ENCODE peak calls at places on chromosomes 12 and 14, in seven cellular contexts. I, N, L, H, T, U and S are unnamed samples.

GRCh38 chr12:25377475-25378179 is 126.9 kb upstream of the KRAS start:
- DNase-seq in I (no peak), N (no peak), L (no peak), H (no peak), T (peak; percentile 67), U (peak; percentile 94), S (no peak)

GRCh38 chr12:94174576-94174975 is 26.2 kb downstream of the PLXNC1 start:
- DNase-seq in I (no peak), N (no peak), L (no peak), H (peak; percentile 66), T (no peak), U (no peak), S (no peak)

GRCh38 chr14:101761881-101762529 is 496 bp downstream of the PPP2R5C start:
- DNase-seq in I (no peak), N (peak; percentile 52), L (peak; percentile 96), H (peak; percentile 71), T (no peak), U (no peak), S (no peak)

GRCh38 chr14:102508774-102509743 is 517 bp downstream of the ANKRD9 start:
- DNase-seq in I (peak; percentile 71), N (peak; percentile 37), L (peak; percentile 99), H (peak; percentile 79), T (peak; percentile 48), U (peak; percentile 41), S (peak; percentile 64)

GRCh38 chr12:77861317-77861716 is 30.6 kb downstream of the NAV3 start:
- DNase-seq in I (no peak), N (no peak), L (no peak), H (no peak), T (no peak), U (no peak), S (no peak)

GRCh38 chr12:120352117-120352516 is 16.8 kb downstream of the MSI1 start:
- DNase-seq in I (no peak), N (no peak), L (peak; percentile 76), H (no peak), T (peak; percentile 26), U (peak; percentile 50), S (no peak)

GRCh38 chr12:3084742-3085141 is 7.6 kb downstream of the TSPAN9 start:
- DNase-seq in I (no peak), N (no peak), L (peak; percentile 11), H (no peak), T (no peak), U (no peak), S (no peak)

GRCh38 chr14:46902837-46903236 is 251.3 kb upstream of the RPL10L start:
- DNase-seq in I (no peak), N (no peak), L (no peak), H (no peak), T (no peak), U (no peak), S (no peak)

GRCh38 chr12:87157791-87158190 is 871.4 kb downstream of the C12orf50 start:
- DNase-seq in I (no peak), N (no peak), L (peak; percentile 47), H (no peak), T (peak; percentile 47), U (peak; percentile 97), S (no peak)

GRCh38 chr12:131408036-131408365 is 302.9 kb upstream of the SFSWAP start:
- DNase-seq in I (no peak), N (no peak), L (no peak), H (no peak), T (no peak), U (no peak), S (no peak)

GRCh38 chr12:96658075-96658474 is 168.7 kb downstream of the CFAP54 start:
- DNase-seq in I (no peak), N (no peak), L (no peak), H (no peak), T (no peak), U (no peak), S (no peak)

GRCh38 chr12:3885179-3886094 is 12.2 kb upstream of the PARP11 start:
- DNase-seq in I (peak; percentile 35), N (no peak), L (peak; percentile 3), H (no peak), T (peak; percentile 30), U (peak; percentile 48), S (no peak)

GRCh38 chr12:110917467-110917866 is 2.9 kb downstream of the MYL2 start:
- DNase-seq in I (no peak), N (no peak), L (peak; percentile 89), H (no peak), T (peak; percentile 8), U (peak; percentile 17), S (no peak)

GRCh38 chr14:50541159-50541567 is 8.8 kb upstream of the MAP4K5 start:
- DNase-seq in I (no peak), N (no peak), L (no peak), H (no peak), T (no peak), U (no peak), S (no peak)
- TF ChIP-seq CTCF in I (no peak), N (no peak), L (no peak), H (no peak), T (no peak), U (no peak), S (no peak)

DNA sequence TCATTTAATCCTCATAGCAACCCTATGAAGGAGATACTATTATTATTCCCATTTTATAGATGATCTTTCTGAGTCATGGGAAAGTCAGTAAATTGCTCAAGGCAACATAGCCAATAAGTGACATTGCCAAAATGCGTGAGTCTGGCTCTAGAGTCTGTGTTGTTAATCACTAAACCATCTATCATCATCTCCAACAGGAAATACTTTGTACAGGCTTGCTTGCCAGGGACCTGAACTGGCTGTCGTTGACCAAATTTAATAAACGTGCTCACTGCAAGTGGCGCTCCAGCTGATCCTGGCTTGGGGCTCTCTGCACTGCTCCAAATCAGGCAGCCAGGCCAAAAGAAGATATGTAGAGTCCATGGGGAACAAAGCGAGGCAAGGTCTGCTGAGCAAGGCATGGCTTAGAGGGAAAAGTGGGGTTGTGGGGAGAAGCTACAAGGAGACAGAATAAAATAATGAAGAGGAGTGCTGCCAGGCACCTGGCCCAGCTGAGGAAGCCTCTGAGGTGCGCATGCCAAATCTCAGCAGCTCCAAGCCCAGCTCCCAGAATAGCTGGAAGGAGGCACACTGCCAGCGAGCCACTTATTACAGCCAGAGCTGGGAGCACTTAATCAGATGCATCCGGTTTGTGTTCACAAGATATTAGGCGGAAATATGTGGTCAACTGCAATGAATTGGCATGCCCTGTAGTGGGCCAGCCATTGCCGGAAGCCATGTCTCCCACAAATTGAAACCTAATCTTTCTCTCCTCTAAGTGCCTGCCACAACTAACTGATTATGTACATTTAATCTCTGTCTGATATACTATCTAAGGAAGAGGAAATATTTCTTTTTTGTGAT is 43.3 kb upstream of the PTPRO start:
- DNase-seq in I (peak; percentile 76), N (no peak), L (peak; percentile 48), H (peak; percentile 89), T (peak; percentile 86), U (peak; percentile 3), S (no peak)
- TF ChIP-seq CTCF in I (no peak), N (no peak), L (no peak), H (peak; percentile 19), T (no peak), U (no peak), S (no peak)

DNA sequence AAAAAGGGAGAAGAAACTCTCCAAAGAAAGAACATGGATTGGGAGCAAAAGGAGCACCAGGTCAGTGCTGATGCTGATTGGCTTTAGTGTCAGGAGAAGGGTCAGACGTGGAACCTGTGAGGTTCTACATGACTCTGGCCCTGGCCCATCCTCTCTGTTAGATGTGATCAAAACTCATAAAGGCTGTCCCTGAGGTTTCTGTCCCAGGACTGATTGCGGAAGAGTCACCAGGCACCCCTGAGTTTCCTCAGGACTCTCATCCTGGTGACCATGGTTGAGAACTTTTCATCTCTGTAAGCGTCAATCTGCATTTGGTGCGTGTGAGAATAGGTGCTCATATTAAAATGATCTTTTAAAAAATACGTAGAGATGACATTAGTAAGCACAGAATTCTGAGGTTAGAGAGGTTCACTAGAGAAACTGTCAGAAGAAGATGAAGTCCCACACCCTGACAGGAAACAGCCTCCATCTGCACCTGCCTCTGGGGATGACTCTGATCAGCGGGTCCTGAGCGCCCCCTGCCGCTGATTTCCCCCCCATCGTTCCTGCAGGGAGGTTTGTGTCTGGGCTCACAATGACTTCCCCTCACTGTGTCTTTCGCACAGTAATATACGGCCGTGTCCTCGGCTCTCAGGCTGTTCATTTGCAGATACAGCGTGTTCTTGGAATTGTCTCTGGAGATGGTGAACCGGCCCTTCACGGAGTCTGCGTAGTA is 741.8 kb downstream of the TMEM121 start:
- DNase-seq in I (no peak), N (no peak), L (no peak), H (peak; percentile 57), T (no peak), U (no peak), S (no peak)
- TF ChIP-seq CTCF in I (no peak), N (no peak), L (no peak), H (peak; percentile 22), T (no peak), U (no peak), S (no peak)

GRCh38 chr12:48750769-48751356 is 34.4 kb upstream of the CCNT1 start:
- DNase-seq in I (no peak), N (no peak), L (no peak), H (no peak), T (no peak), U (peak; percentile 44), S (no peak)
- TF ChIP-seq CTCF in I (no peak), N (no peak), L (no peak), H (no peak), T (no peak), U (no peak), S (no peak)

GRCh38 chr14:104577457-104578301 is 1.9 kb upstream of the C14orf180 start:
- DNase-seq in I (no peak), N (no peak), L (no peak), H (no peak), T (no peak), U (no peak), S (no peak)

GRCh38 chr14:104574978-104575377 is 4.6 kb upstream of the C14orf180 start:
- DNase-seq in I (no peak), N (no peak), L (no peak), H (no peak), T (no peak), U (no peak), S (no peak)

GRCh38 chr14:104574536-104574935 is 5.0 kb upstream of the C14orf180 start:
- DNase-seq in I (no peak), N (no peak), L (no peak), H (no peak), T (no peak), U (no peak), S (no peak)

GRCh38 chr14:104579507-104579906 is at the start of gene C14orf180:
- DNase-seq in I (peak; percentile 59), N (no peak), L (no peak), H (no peak), T (no peak), U (no peak), S (no peak)

DNA sequence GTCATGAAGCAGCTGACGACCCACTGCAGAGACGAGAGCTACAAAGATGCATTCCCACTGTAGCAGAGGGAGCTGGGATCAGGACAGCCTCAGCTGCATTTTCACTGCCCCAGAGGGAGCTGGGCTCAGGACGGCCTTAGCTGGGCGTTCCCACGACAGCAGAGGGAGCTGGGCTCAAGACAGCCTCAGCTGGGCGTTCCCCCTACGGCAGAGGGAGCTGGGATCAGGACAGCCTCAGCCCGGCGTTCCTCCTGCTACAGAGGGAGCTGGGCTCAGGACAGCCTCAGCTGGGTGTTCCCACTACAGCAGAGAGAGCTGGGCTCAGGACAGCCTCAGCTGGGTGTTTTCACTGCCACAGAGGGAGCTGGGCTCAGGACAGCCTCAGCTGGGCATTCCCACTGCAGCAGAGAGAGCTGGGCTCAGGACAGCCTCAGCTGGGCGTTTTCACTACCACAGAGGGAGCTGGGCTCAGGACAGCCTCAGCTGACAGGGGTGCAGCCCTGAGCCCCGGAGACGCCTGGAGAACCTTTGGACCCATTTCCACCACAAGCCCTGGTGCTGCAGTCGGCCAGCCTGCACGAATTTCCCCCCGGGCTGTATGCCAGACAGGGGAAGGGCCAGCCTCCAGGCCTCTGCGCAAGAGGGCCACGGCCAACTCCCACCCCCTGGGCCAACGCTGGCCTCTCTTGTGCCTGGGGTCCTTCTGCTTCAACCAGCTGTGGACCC is 2.8 kb upstream of the C14orf180 start:
- DNase-seq in I (no peak), N (no peak), L (peak; percentile 95), H (no peak), T (no peak), U (no peak), S (no peak)
- TF ChIP-seq CTCF in I (no peak), N (no peak), L (no peak), H (no peak), T (no peak), U (no peak), S (no peak)